ENCODE peak calls at places on chromosomes 7 and 10, in four cellular contexts. One of them, this sample, is unnamed.

GRCh38 chr10:112182808-112183328 is 697 bp downstream of the GPAM start:
- DNase-seq in keratinocyte: no peak
- DNase-seq in K562: no peak
- DNase-seq in IMR-90: no peak
- DNase-seq in this sample: no peak

GRCh38 chr10:11683529-11684320 is 58.5 kb upstream of the ECHDC3 start:
- DNase-seq in keratinocyte: no peak
- DNase-seq in IMR-90: no peak
- DNase-seq in K562: no peak
- DNase-seq in this sample: no peak

GRCh38 chr7:894164-894867 is 18.0 kb downstream of the GET4 start:
- DNase-seq in IMR-90: no peak
- DNase-seq in K562: no peak
- DNase-seq in keratinocyte: no peak
- DNase-seq in this sample: no peak

GRCh38 chr7:108805808-108806397 is 236.2 kb downstream of the DNAJB9 start:
- DNase-seq in keratinocyte: no peak
- DNase-seq in K562: peak; percentile 52
- DNase-seq in IMR-90: peak; percentile 1
- DNase-seq in this sample: peak; percentile 14

GRCh38 chr7:16563281-16564022 is 36.8 kb downstream of the LRRC72 start:
- DNase-seq in K562: no peak
- DNase-seq in IMR-90: peak; percentile 0
- DNase-seq in keratinocyte: no peak
- DNase-seq in this sample: peak; percentile 41

GRCh38 chr7:7639847-7640220 is 718 bp upstream of the UMAD1 start:
- DNase-seq in IMR-90: peak; percentile 2
- DNase-seq in K562: no peak
- DNase-seq in keratinocyte: no peak
- DNase-seq in this sample: peak; percentile 46

GRCh38 chr10:115947104-115947503 is 325.9 kb downstream of the GFRA1 start:
- DNase-seq in keratinocyte: peak; percentile 33
- DNase-seq in IMR-90: peak; percentile 58
- DNase-seq in K562: no peak
- DNase-seq in this sample: no peak

GRCh38 chr7:123485721-123486120 is 48.7 kb downstream of the IQUB start:
- DNase-seq in keratinocyte: no peak
- DNase-seq in IMR-90: no peak
- DNase-seq in K562: no peak
- DNase-seq in this sample: no peak

GRCh38 chr7:6516387-6516983 is 34.8 kb downstream of the GRID2IP start:
- DNase-seq in K562: peak; percentile 60
- DNase-seq in IMR-90: peak; percentile 79
- DNase-seq in keratinocyte: peak; percentile 44
- DNase-seq in this sample: peak; percentile 71

GRCh38 chr7:24820730-24821044 is 63.4 kb upstream of the GSDME start:
- DNase-seq in IMR-90: no peak
- DNase-seq in keratinocyte: no peak
- DNase-seq in K562: peak; percentile 19
- DNase-seq in this sample: no peak

GRCh38 chr10:5078781-5079180 is 15.4 kb upstream of the AKR1C3 start:
- DNase-seq in K562: peak; percentile 62
- DNase-seq in keratinocyte: peak; percentile 55
- DNase-seq in IMR-90: no peak
- DNase-seq in this sample: no peak

GRCh38 chr7:106400990-106401389 is 116.2 kb upstream of the NAMPT start:
- DNase-seq in K562: no peak
- DNase-seq in keratinocyte: no peak
- DNase-seq in IMR-90: no peak
- DNase-seq in this sample: no peak

GRCh38 chr7:114487174-114487573 is 72.6 kb downstream of the FOXP2 start:
- DNase-seq in IMR-90: no peak
- DNase-seq in keratinocyte: no peak
- DNase-seq in K562: no peak
- DNase-seq in this sample: no peak

GRCh38 chr7:98394377-98394836 is 6.5 kb downstream of the BAIAP2L1 start:
- DNase-seq in keratinocyte: no peak
- DNase-seq in IMR-90: peak; percentile 90
- DNase-seq in K562: no peak
- DNase-seq in this sample: no peak

GRCh38 chr10:61257956-61258496 is 195.2 kb downstream of the TMEM26 start:
- DNase-seq in IMR-90: peak; percentile 58
- DNase-seq in K562: no peak
- DNase-seq in keratinocyte: no peak
- DNase-seq in this sample: no peak

GRCh38 chr10:88493676-88494483 is 89.2 kb downstream of the RNLS start:
- DNase-seq in K562: no peak
- DNase-seq in IMR-90: peak; percentile 85
- DNase-seq in keratinocyte: no peak
- DNase-seq in this sample: peak; percentile 67

GRCh38 chr7:38373155-38373554 is 99.7 kb upstream of the TARP start:
- DNase-seq in IMR-90: no peak
- DNase-seq in K562: no peak
- DNase-seq in keratinocyte: no peak
- DNase-seq in this sample: no peak

GRCh38 chr7:93559624-93560491 is 14.7 kb downstream of the CALCR start:
- DNase-seq in IMR-90: no peak
- DNase-seq in K562: no peak
- DNase-seq in keratinocyte: no peak
- DNase-seq in this sample: no peak

GRCh38 chr7:67692425-67692824 is 695.8 kb downstream of the TYW1 start:
- DNase-seq in IMR-90: no peak
- DNase-seq in K562: no peak
- DNase-seq in keratinocyte: no peak
- DNase-seq in this sample: no peak

GRCh38 chr7:29563590-29564454 is at the start of gene PRR15:
- DNase-seq in K562: no peak
- DNase-seq in IMR-90: no peak
- DNase-seq in keratinocyte: no peak
- DNase-seq in this sample: peak; percentile 56

GRCh38 chr7:95213809-95214492 is 110.4 kb downstream of the PON1 start:
- DNase-seq in IMR-90: no peak
- DNase-seq in K562: no peak
- DNase-seq in keratinocyte: no peak
- DNase-seq in this sample: no peak

GRCh38 chr10:69662901-69663300 is 32.9 kb downstream of the FAM241B start:
- DNase-seq in IMR-90: no peak
- DNase-seq in keratinocyte: no peak
- DNase-seq in K562: no peak
- DNase-seq in this sample: no peak

GRCh38 chr7:20737840-20738448 is 48.7 kb downstream of the SP8 start:
- DNase-seq in keratinocyte: no peak
- DNase-seq in IMR-90: no peak
- DNase-seq in K562: no peak
- DNase-seq in this sample: no peak

GRCh38 chr7:191105-192034 is 1.0 kb upstream of the FAM20C start:
- DNase-seq in keratinocyte: peak; percentile 7
- DNase-seq in K562: no peak
- DNase-seq in IMR-90: peak; percentile 92
- DNase-seq in this sample: peak; percentile 42

GRCh38 chr7:77247206-77247850 is 47.7 kb upstream of the FGL2 start:
- DNase-seq in IMR-90: peak; percentile 83
- DNase-seq in keratinocyte: peak; percentile 36
- DNase-seq in K562: peak; percentile 73
- DNase-seq in this sample: peak; percentile 80

GRCh38 chr10:43125274-43125845 is 12.9 kb upstream of the CSGALNACT2 start:
- DNase-seq in IMR-90: no peak
- DNase-seq in K562: no peak
- DNase-seq in keratinocyte: no peak
- DNase-seq in this sample: no peak

GRCh38 chr10:50312464-50313437 is 61.4 kb upstream of the ASAH2 start:
- DNase-seq in keratinocyte: no peak
- DNase-seq in IMR-90: peak; percentile 79
- DNase-seq in K562: no peak
- DNase-seq in this sample: no peak

GRCh38 chr10:93208717-93209464 is 135.2 kb downstream of the CYP26A1 start:
- DNase-seq in keratinocyte: peak; percentile 17
- DNase-seq in IMR-90: peak; percentile 6
- DNase-seq in K562: no peak
- DNase-seq in this sample: no peak

GRCh38 chr7:141511370-141512335 is 39.6 kb upstream of the AGK start:
- DNase-seq in K562: no peak
- DNase-seq in IMR-90: no peak
- DNase-seq in keratinocyte: no peak
- DNase-seq in this sample: no peak

GRCh38 chr10:35574924-35575352 is 30.2 kb upstream of the GJD4 start:
- DNase-seq in K562: peak; percentile 35
- DNase-seq in IMR-90: peak; percentile 98
- DNase-seq in keratinocyte: no peak
- DNase-seq in this sample: peak; percentile 85

GRCh38 chr10:35572583-35572982 is 32.6 kb upstream of the GJD4 start:
- DNase-seq in keratinocyte: no peak
- DNase-seq in K562: no peak
- DNase-seq in IMR-90: peak; percentile 34
- DNase-seq in this sample: no peak

GRCh38 chr10:35575640-35576039 is 29.5 kb upstream of the GJD4 start:
- DNase-seq in IMR-90: no peak
- DNase-seq in keratinocyte: no peak
- DNase-seq in K562: no peak
- DNase-seq in this sample: no peak

GRCh38 chr10:35576730-35577129 is 28.4 kb upstream of the GJD4 start:
- DNase-seq in K562: no peak
- DNase-seq in IMR-90: no peak
- DNase-seq in keratinocyte: no peak
- DNase-seq in this sample: no peak

GRCh38 chr10:35573786-35574185 is 31.4 kb upstream of the GJD4 start:
- DNase-seq in keratinocyte: no peak
- DNase-seq in K562: no peak
- DNase-seq in IMR-90: no peak
- DNase-seq in this sample: no peak
- H3K9me1 ChIP-seq in keratinocyte: no peaks in the 10 kb centered on the region
- H3K9me1 ChIP-seq in K562: no peaks in the 10 kb centered on the region
- H3K9me1 ChIP-seq in IMR-90: peaks cover 15% of the 10 kb centered on the region
- H3K9me1 ChIP-seq in this sample: no peaks in the 10 kb centered on the region

DNA sequence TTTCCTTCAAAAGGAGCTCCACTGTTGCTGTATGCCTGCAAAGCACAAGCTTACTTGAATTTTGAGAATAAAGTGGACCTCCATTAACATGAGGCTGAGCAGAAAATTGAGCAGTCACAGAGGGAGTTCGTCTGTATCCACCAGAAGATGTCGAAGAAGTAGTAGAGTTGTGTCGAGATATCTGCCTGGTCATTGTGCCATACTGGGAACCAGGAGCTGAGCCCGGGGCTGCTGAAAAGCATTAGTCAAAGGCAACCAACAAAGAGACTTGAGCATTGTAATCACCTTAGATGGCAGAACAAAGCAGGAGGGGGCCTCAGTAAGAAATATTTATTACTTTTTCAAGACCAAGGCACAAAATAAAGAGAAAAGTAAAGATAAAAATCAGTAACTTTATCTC is 61.5 kb downstream of the PDSS1 start:
- DNase-seq in K562: no peak
- DNase-seq in keratinocyte: no peak
- DNase-seq in IMR-90: no peak
- DNase-seq in this sample: no peak
- H3K9me1 ChIP-seq in K562: no peaks in the 10 kb centered on the region
- H3K9me1 ChIP-seq in keratinocyte: no peaks in the 10 kb centered on the region
- H3K9me1 ChIP-seq in IMR-90: peaks cover 3% of the 10 kb centered on the region
- H3K9me1 ChIP-seq in this sample: no peaks in the 10 kb centered on the region

DNA sequence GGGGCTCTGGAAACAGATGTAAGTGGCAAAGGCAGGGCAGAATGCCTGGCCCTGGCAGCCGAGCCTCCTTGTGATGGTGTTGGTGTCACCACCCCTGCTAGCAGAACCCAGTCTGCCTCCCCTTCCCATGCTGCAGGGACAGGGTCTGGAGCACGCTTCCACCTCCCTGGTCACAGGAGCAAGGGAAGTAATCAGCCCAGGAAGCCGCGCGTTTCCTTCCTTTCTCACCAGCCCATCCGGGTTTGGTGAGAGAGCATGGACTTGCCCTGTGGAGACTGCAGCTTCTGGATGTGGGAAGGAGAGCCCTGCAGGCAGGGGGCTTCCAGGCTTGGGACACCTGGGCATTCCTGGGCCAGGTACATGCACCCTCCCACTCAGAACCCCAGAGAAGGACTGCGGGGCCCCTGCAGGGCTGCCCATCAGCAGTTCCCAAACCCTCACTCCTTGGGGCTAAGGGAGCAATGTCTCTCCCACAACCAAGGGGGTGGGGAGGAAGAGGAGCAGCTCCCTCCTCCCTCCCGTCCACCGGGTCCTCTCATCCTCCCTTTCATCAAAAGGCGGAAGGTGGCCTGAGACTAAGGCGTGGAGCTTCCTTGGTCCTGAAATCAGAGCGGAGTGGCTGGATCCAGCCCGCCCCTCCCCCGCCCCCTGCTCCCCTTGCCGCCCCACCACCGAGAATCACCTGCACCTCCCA is 1.8 kb downstream of the MMRN2 start:
- DNase-seq in IMR-90: no peak
- DNase-seq in K562: no peak
- DNase-seq in keratinocyte: no peak
- DNase-seq in this sample: peak; percentile 38
- H3K9me1 ChIP-seq in IMR-90: peaks cover 10% of the 10 kb centered on the region
- H3K9me1 ChIP-seq in K562: no peaks in the 10 kb centered on the region
- H3K9me1 ChIP-seq in keratinocyte: no peaks in the 10 kb centered on the region
- H3K9me1 ChIP-seq in this sample: no peaks in the 10 kb centered on the region

GRCh38 chr10:48872234-48872633 is 67.4 kb downstream of the LRRC18 start:
- DNase-seq in K562: no peak
- DNase-seq in keratinocyte: no peak
- DNase-seq in IMR-90: no peak
- DNase-seq in this sample: no peak
- H3K9me1 ChIP-seq in K562: no peaks in the 10 kb centered on the region
- H3K9me1 ChIP-seq in keratinocyte: no peaks in the 10 kb centered on the region
- H3K9me1 ChIP-seq in IMR-90: no peaks in the 10 kb centered on the region
- H3K9me1 ChIP-seq in this sample: no peaks in the 10 kb centered on the region

GRCh38 chr7:105024734-105025133 is 10.7 kb downstream of the KMT2E start:
- DNase-seq in K562: no peak
- DNase-seq in IMR-90: peak; percentile 83
- DNase-seq in keratinocyte: no peak
- DNase-seq in this sample: no peak

GRCh38 chr7:105028004-105028403 is 14.0 kb downstream of the KMT2E start:
- DNase-seq in keratinocyte: no peak
- DNase-seq in IMR-90: no peak
- DNase-seq in K562: no peak
- DNase-seq in this sample: no peak

GRCh38 chr7:105027176-105027853 is 13.3 kb downstream of the KMT2E start:
- DNase-seq in K562: no peak
- DNase-seq in keratinocyte: no peak
- DNase-seq in IMR-90: no peak
- DNase-seq in this sample: peak; percentile 52

GRCh38 chr7:105030447-105030846 is 16.4 kb downstream of the KMT2E start:
- DNase-seq in K562: no peak
- DNase-seq in keratinocyte: no peak
- DNase-seq in IMR-90: no peak
- DNase-seq in this sample: no peak

GRCh38 chr7:105026750-105027149 is 12.7 kb downstream of the KMT2E start:
- DNase-seq in IMR-90: no peak
- DNase-seq in keratinocyte: no peak
- DNase-seq in K562: no peak
- DNase-seq in this sample: no peak
- H3K9me1 ChIP-seq in IMR-90: peaks cover 20% of the 10 kb centered on the region
- H3K9me1 ChIP-seq in keratinocyte: no peaks in the 10 kb centered on the region
- H3K9me1 ChIP-seq in K562: no peaks in the 10 kb centered on the region
- H3K9me1 ChIP-seq in this sample: no peaks in the 10 kb centered on the region